ENCODE peak calls at places on chromosomes 2 and 18, in six cellular contexts. M is Kasumi-1; O is mesenteric fat pad; D is stimulated activated CD8-positive, alpha-beta memory T cell treated with anti-CD3 and anti-CD28 coated beads, Interleukin-2, amount 100 ng/mL, for 1 hour; W is smooth muscle cell of the brain vasculature; V is fibroblast of pulmonary artery. G is an unnamed sample.

GRCh38 chr18:6752200-6752873 is 22.8 kb downstream of the ARHGAP28 start:
- DNase-seq in M (no peak), O (no peak), D (no peak), W (peak), V (peak), G (no peak)

GRCh38 chr2:115171751-115172150 is 729.3 kb downstream of the DPP10 start:
- DNase-seq in M (no peak), O (no peak), D (no peak), W (no peak), V (no peak), G (no peak)

GRCh38 chr2:181978351-181979150 is 7.1 kb upstream of the PPP1R1C start:
- DNase-seq in M (no peak), O (no peak), D (no peak), W (no peak), V (no peak), G (no peak)

GRCh38 chr2:231464576-231465540 is 574 bp upstream of the NCL start:
- DNase-seq in M (peak), O (peak), D (peak), W (no peak), V (no peak), G (peak)

GRCh38 chr2:230925879-230926765 is 1.1 kb upstream of the GPR55 start:
- DNase-seq in M (no peak), O (peak), D (no peak), W (no peak), V (no peak), G (peak)

GRCh38 chr18:79875931-79876461 is 75.5 kb downstream of the SLC66A2 start:
- DNase-seq in M (no peak), O (peak), D (no peak), W (no peak), V (no peak), G (no peak)

GRCh38 chr2:168699834-168700417 is 102.5 kb upstream of the NOSTRIN start:
- DNase-seq in M (no peak), O (no peak), D (no peak), W (peak), V (peak), G (no peak)

GRCh38 chr2:174836345-174836999 is 72.2 kb upstream of the CHRNA1 start:
- DNase-seq in M (no peak), O (no peak), D (no peak), W (peak), V (peak), G (no peak)

GRCh38 chr2:28663359-28663758 is 88.3 kb upstream of the PPP1CB start:
- DNase-seq in M (no peak), O (no peak), D (no peak), W (no peak), V (peak), G (no peak)

GRCh38 chr2:217691920-217692666 is 310.7 kb downstream of the TNS1 start:
- DNase-seq in M (no peak), O (no peak), D (no peak), W (no peak), V (peak), G (no peak)

GRCh38 chr2:240974771-240975572 is 23.4 kb upstream of the SNED1 start:
- DNase-seq in M (no peak), O (no peak), D (no peak), W (no peak), V (no peak), G (no peak)

GRCh38 chr2:74290066-74290465 is 53.1 kb downstream of the SLC4A5 start:
- DNase-seq in M (no peak), O (no peak), D (no peak), W (no peak), V (no peak), G (no peak)

GRCh38 chr2:184756885-184757284 is 158.6 kb downstream of the ZNF804A start:
- DNase-seq in M (no peak), O (no peak), D (no peak), W (no peak), V (peak), G (no peak)

GRCh38 chr2:70247364-70248144 is 874 bp downstream of the TIA1 start:
- DNase-seq in M (peak), O (no peak), D (no peak), W (peak), V (peak), G (no peak)

GRCh38 chr2:109348645-109349554 is 219.9 kb downstream of the SH3RF3 start:
- DNase-seq in M (peak), O (no peak), D (peak), W (no peak), V (no peak), G (no peak)

GRCh38 chr2:152336103-152336853 is 1.3 kb downstream of the FMNL2 start:
- DNase-seq in M (peak), O (no peak), D (no peak), W (no peak), V (peak), G (no peak)

GRCh38 chr2:18363348-18363747 is 197.1 kb downstream of the RDH14 start:
- DNase-seq in M (no peak), O (no peak), D (no peak), W (no peak), V (no peak), G (no peak)

GRCh38 chr2:208415897-208416296 is 9.3 kb downstream of the PTH2R start:
- DNase-seq in M (no peak), O (no peak), D (no peak), W (no peak), V (no peak), G (no peak)

GRCh38 chr18:37243756-37244155 is 321.8 kb downstream of the CELF4 start:
- DNase-seq in M (no peak), O (peak), D (no peak), W (no peak), V (no peak), G (no peak)

GRCh38 chr2:88832256-88832991 is 141.0 kb downstream of the RPIA start:
- DNase-seq in M (no peak), O (no peak), D (no peak), W (no peak), V (no peak), G (no peak)

GRCh38 chr2:42770288-42771131 is 6.6 kb upstream of the OXER1 start:
- DNase-seq in M (peak), O (peak), D (no peak), W (no peak), V (peak), G (peak)

GRCh38 chr2:98480598-98480997 is 35.9 kb downstream of the INPP4A start:
- DNase-seq in M (no peak), O (peak), D (no peak), W (no peak), V (no peak), G (no peak)

GRCh38 chr18:79503891-79504475 is 108.3 kb downstream of the NFATC1 start:
- DNase-seq in M (no peak), O (peak), D (no peak), W (no peak), V (no peak), G (no peak)

GRCh38 chr2:97741251-97741650 is 27.9 kb downstream of the ZAP70 start:
- DNase-seq in M (no peak), O (peak), D (no peak), W (no peak), V (no peak), G (no peak)

GRCh38 chr2:238822955-238823354 is 24.9 kb upstream of the TWIST2 start:
- DNase-seq in M (no peak), O (no peak), D (no peak), W (no peak), V (no peak), G (no peak)

GRCh38 chr2:54524236-54524991 is 68.3 kb downstream of the SPTBN1 start:
- DNase-seq in M (peak), O (no peak), D (no peak), W (peak), V (peak), G (no peak)

GRCh38 chr2:127664895-127665225 is 10.5 kb downstream of the LIMS2 start:
- DNase-seq in M (no peak), O (peak), D (no peak), W (no peak), V (no peak), G (no peak)

GRCh38 chr2:240437181-240437860 is 1.9 kb downstream of the GPC1 start:
- DNase-seq in M (no peak), O (no peak), D (no peak), W (no peak), V (no peak), G (no peak)

GRCh38 chr2:3539836-3540235 is 18.3 kb downstream of the RNASEH1 start:
- DNase-seq in M (peak), O (no peak), D (no peak), W (no peak), V (no peak), G (no peak)

GRCh38 chr2:48605482-48606175 is 12.0 kb upstream of the GTF2A1L start:
- DNase-seq in M (no peak), O (no peak), D (no peak), W (no peak), V (peak), G (no peak)